ENCODE peak calls at places on chromosomes 7 and 10, in four cellular contexts. One of them, this sample, is unnamed. For H3K27me3, the result is how much of the 10 kb centered on the place peaks cover.

GRCh38 chr10:78196964-78197363 is 163.3 kb downstream of the RPS24 start:
- DNase-seq in mesenchymal stem cell: peak
- DNase-seq in CD4-positive, alpha-beta memory T cell: no peak
- DNase-seq in aorta: no peak
- DNase-seq in this sample: no peak

GRCh38 chr7:143345428-143345900 is 17.0 kb downstream of the FAM131B start:
- DNase-seq in mesenchymal stem cell: peak
- DNase-seq in CD4-positive, alpha-beta memory T cell: peak
- DNase-seq in aorta: peak
- DNase-seq in this sample: no peak

GRCh38 chr10:28253174-28253783 is 49.6 kb downstream of the MPP7 start:
- DNase-seq in mesenchymal stem cell: no peak
- DNase-seq in CD4-positive, alpha-beta memory T cell: no peak
- DNase-seq in aorta: no peak
- DNase-seq in this sample: no peak

GRCh38 chr7:64946772-64947171 is 43.7 kb downstream of the ZNF273 start:
- DNase-seq in mesenchymal stem cell: no peak
- DNase-seq in CD4-positive, alpha-beta memory T cell: no peak
- DNase-seq in aorta: no peak
- DNase-seq in this sample: peak

GRCh38 chr7:135184254-135184841 is 13.8 kb upstream of the CYREN start:
- DNase-seq in mesenchymal stem cell: no peak
- DNase-seq in CD4-positive, alpha-beta memory T cell: no peak
- DNase-seq in aorta: no peak
- DNase-seq in this sample: no peak

GRCh38 chr10:6036861-6037321 is 25.3 kb downstream of the IL2RA start:
- DNase-seq in mesenchymal stem cell: no peak
- DNase-seq in CD4-positive, alpha-beta memory T cell: peak
- DNase-seq in aorta: no peak
- DNase-seq in this sample: no peak

GRCh38 chr10:113986316-113986715 is 57.4 kb upstream of the ADRB1 start:
- DNase-seq in mesenchymal stem cell: no peak
- DNase-seq in CD4-positive, alpha-beta memory T cell: no peak
- DNase-seq in aorta: no peak
- DNase-seq in this sample: no peak

GRCh38 chr7:47534322-47535032 is 47.4 kb downstream of the TNS3 start:
- DNase-seq in mesenchymal stem cell: peak
- DNase-seq in CD4-positive, alpha-beta memory T cell: no peak
- DNase-seq in aorta: no peak
- DNase-seq in this sample: no peak

GRCh38 chr10:119132521-119133345 is 28.8 kb downstream of the DENND10 start:
- DNase-seq in mesenchymal stem cell: no peak
- DNase-seq in CD4-positive, alpha-beta memory T cell: no peak
- DNase-seq in aorta: no peak
- DNase-seq in this sample: no peak

GRCh38 chr10:95458014-95458413 is 103.2 kb downstream of the SORBS1 start:
- DNase-seq in mesenchymal stem cell: no peak
- DNase-seq in CD4-positive, alpha-beta memory T cell: no peak
- DNase-seq in aorta: no peak
- DNase-seq in this sample: no peak

GRCh38 chr10:78849115-78849514 is 219.7 kb upstream of the ZMIZ1 start:
- DNase-seq in mesenchymal stem cell: no peak
- DNase-seq in CD4-positive, alpha-beta memory T cell: no peak
- DNase-seq in aorta: no peak
- DNase-seq in this sample: no peak

GRCh38 chr10:47029181-47029971 is 118.1 kb downstream of the PTPN20 start:
- DNase-seq in mesenchymal stem cell: no peak
- DNase-seq in CD4-positive, alpha-beta memory T cell: no peak
- DNase-seq in aorta: peak
- DNase-seq in this sample: peak

GRCh38 chr10:68043030-68043429 is 32.1 kb downstream of the HERC4 start:
- DNase-seq in mesenchymal stem cell: peak
- DNase-seq in CD4-positive, alpha-beta memory T cell: no peak
- DNase-seq in aorta: no peak
- DNase-seq in this sample: no peak

GRCh38 chr10:46541017-46541661 is 15.3 kb downstream of the GPRIN2 start:
- DNase-seq in mesenchymal stem cell: peak
- DNase-seq in CD4-positive, alpha-beta memory T cell: peak
- DNase-seq in aorta: peak
- DNase-seq in this sample: peak

GRCh38 chr10:1577945-1578344 is 159.4 kb downstream of the ADARB2 start:
- DNase-seq in mesenchymal stem cell: no peak
- DNase-seq in CD4-positive, alpha-beta memory T cell: no peak
- DNase-seq in aorta: no peak
- DNase-seq in this sample: peak

GRCh38 chr7:8126768-8127167 is 135.2 kb downstream of the ICA1 start:
- DNase-seq in mesenchymal stem cell: no peak
- DNase-seq in CD4-positive, alpha-beta memory T cell: no peak
- DNase-seq in aorta: no peak
- DNase-seq in this sample: no peak

GRCh38 chr7:79124331-79124730 is 329.1 kb downstream of the MAGI2 start:
- DNase-seq in mesenchymal stem cell: no peak
- DNase-seq in CD4-positive, alpha-beta memory T cell: no peak
- DNase-seq in aorta: no peak
- DNase-seq in this sample: no peak
- H3K27ac ChIP-seq in mesenchymal stem cell: no peak
- H3K27ac ChIP-seq in CD4-positive, alpha-beta memory T cell: no peak
- H3K27ac ChIP-seq in aorta: no peak
- H3K27ac ChIP-seq in this sample: no peak

GRCh38 chr10:131856441-131857094 is 44.2 kb upstream of the PPP2R2D start:
- DNase-seq in mesenchymal stem cell: no peak
- DNase-seq in CD4-positive, alpha-beta memory T cell: no peak
- DNase-seq in aorta: peak
- DNase-seq in this sample: peak
- H3K27me3 ChIP-seq in mesenchymal stem cell: under half
- H3K27me3 ChIP-seq in CD4-positive, alpha-beta memory T cell: under half
- H3K27me3 ChIP-seq in aorta: under half
- H3K27me3 ChIP-seq in this sample: under half

GRCh38 chr10:122140941-122141623 is 130.0 kb upstream of the BTBD16 start:
- DNase-seq in mesenchymal stem cell: peak
- DNase-seq in CD4-positive, alpha-beta memory T cell: no peak
- DNase-seq in aorta: peak
- DNase-seq in this sample: peak
- H3K27ac ChIP-seq in mesenchymal stem cell: peak
- H3K27ac ChIP-seq in CD4-positive, alpha-beta memory T cell: no peak
- H3K27ac ChIP-seq in aorta: peak
- H3K27ac ChIP-seq in this sample: no peak

DNA sequence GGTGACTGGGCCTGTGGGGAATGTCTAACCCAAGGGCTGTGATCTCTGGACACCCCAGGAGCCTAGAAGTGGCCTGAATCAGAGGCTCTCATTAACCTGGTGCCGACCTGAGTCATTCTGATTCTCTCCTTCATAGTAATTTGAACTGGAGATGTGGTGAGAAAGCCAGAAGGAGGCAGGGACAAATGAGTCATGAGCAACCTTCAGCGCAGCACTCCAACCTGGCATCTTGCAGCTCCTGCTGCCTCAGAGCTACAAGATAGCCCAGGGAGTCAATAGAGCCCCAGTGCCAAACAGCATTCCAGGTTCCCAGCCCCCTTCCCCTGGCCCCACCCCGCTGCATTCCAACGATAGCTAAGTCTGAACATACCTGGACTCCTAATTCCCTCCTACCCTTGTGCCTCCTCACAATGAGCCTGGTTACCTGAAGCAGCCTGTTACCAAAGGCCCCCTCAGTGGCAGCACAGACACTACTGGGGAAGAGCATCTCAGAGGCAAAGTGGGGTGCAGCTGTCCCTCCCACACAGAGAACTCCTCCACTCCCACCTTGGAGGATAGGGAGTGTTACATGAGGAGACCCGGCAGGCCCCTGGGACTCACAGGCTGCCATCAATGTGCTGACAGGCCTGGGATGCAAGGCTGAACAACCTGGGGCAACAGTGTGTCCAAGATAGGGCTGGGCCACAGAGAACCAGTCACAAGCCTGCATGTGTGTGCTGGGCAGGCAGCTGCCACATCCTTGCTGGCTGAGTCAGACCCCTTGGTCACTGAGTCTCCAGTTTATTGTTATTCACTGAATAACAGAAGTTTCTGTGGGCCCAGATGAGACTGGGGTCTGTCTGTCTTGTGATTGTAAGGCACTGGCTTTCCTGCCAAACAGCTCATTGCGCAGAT is 76.8 kb upstream of the LEP start:
- DNase-seq in mesenchymal stem cell: peak
- DNase-seq in CD4-positive, alpha-beta memory T cell: no peak
- DNase-seq in aorta: no peak
- DNase-seq in this sample: peak
- H3K27me3 ChIP-seq in mesenchymal stem cell: half or more
- H3K27me3 ChIP-seq in CD4-positive, alpha-beta memory T cell: under half
- H3K27me3 ChIP-seq in aorta: under half
- H3K27me3 ChIP-seq in this sample: under half

GRCh38 chr7:96253441-96253840 is 68.5 kb downstream of the SLC25A13 start:
- DNase-seq in mesenchymal stem cell: no peak
- DNase-seq in CD4-positive, alpha-beta memory T cell: no peak
- DNase-seq in aorta: no peak
- DNase-seq in this sample: no peak
- H3K27ac ChIP-seq in mesenchymal stem cell: no peak
- H3K27ac ChIP-seq in CD4-positive, alpha-beta memory T cell: no peak
- H3K27ac ChIP-seq in aorta: no peak
- H3K27ac ChIP-seq in this sample: no peak

DNA sequence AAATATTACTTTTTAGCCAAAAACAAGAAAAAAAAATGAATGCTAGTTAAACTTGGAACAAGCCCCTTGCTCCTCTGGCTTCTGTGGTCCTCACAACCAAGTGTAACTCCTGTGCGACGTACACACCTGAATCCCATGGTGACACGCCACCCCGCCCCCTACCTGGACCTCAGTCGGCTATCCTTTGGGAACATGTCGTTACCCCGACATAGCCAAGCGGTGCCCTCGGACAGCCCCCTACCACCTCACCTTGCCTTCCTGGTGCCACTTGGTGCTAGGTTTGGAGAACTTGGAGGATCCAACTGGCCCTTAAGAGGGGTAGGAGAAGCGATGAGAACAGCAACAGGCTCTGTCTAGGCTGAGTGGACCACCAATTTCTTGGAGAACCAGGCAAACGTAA is 12.0 kb upstream of the SMARCD3 start:
- DNase-seq in mesenchymal stem cell: no peak
- DNase-seq in CD4-positive, alpha-beta memory T cell: no peak
- DNase-seq in aorta: no peak
- DNase-seq in this sample: no peak
- H3K27me3 ChIP-seq in mesenchymal stem cell: half or more
- H3K27me3 ChIP-seq in CD4-positive, alpha-beta memory T cell: under half
- H3K27me3 ChIP-seq in aorta: under half
- H3K27me3 ChIP-seq in this sample: under half

This sample was measured in right lobe of liver.